ENCODE peak calls at places on chromosome 13, in five cellular contexts. V is SK-N-SH, Q is NB4, E is A549, O is WTC11. R is an unnamed sample.

GRCh38 chr13:111114362-111115050 is 604 bp upstream of the ARHGEF7 start:
- DNase-seq in V (peak), Q (no peak), E (no peak), O (peak), R (no peak)

GRCh38 chr13:48246097-48246496 is 13.1 kb downstream of the ITM2B start:
- DNase-seq in V (no peak), Q (no peak), E (no peak), O (no peak), R (no peak)

GRCh38 chr13:33931397-33931987 is 113.5 kb downstream of the RFC3 start:
- DNase-seq in V (peak), Q (peak), E (peak), O (peak), R (peak)

GRCh38 chr13:28138756-28139470 is 568 bp downstream of the PAN3 start:
- DNase-seq in V (peak), Q (peak), E (peak), O (peak), R (peak)

GRCh38 chr13:112481458-112481857 is 105.3 kb downstream of the SPACA7 start:
- DNase-seq in V (no peak), Q (no peak), E (no peak), O (no peak), R (no peak)

GRCh38 chr13:29125145-29125933 is 305.2 kb downstream of the MTUS2 start:
- DNase-seq in V (no peak), Q (no peak), E (no peak), O (no peak), R (no peak)

GRCh38 chr13:96089749-96090239 is at the start of gene HS6ST3:
- DNase-seq in V (peak), Q (peak), E (peak), O (peak), R (peak)

GRCh38 chr13:25692156-25692555 is 320.4 kb downstream of the ATP8A2 start:
- DNase-seq in V (no peak), Q (no peak), E (no peak), O (no peak), R (no peak)

GRCh38 chr13:75101997-75102720 is 379.8 kb downstream of the TBC1D4 start:
- DNase-seq in V (no peak), Q (no peak), E (no peak), O (peak), R (no peak)

GRCh38 chr13:92768592-92768991 is 458.0 kb upstream of the GPC6 start:
- DNase-seq in V (no peak), Q (no peak), E (no peak), O (no peak), R (no peak)

GRCh38 chr13:64471916-64472315 is 2758.2 kb downstream of the PCDH9 start:
- DNase-seq in V (peak), Q (peak), E (peak), O (no peak), R (peak)

GRCh38 chr13:33111414-33112110 is 95.3 kb downstream of the KL start:
- DNase-seq in V (no peak), Q (no peak), E (no peak), O (no peak), R (no peak)

GRCh38 chr13:73018336-73018735 is 40.5 kb upstream of the KLF5 start:
- DNase-seq in V (no peak), Q (no peak), E (no peak), O (no peak), R (no peak)

DNA sequence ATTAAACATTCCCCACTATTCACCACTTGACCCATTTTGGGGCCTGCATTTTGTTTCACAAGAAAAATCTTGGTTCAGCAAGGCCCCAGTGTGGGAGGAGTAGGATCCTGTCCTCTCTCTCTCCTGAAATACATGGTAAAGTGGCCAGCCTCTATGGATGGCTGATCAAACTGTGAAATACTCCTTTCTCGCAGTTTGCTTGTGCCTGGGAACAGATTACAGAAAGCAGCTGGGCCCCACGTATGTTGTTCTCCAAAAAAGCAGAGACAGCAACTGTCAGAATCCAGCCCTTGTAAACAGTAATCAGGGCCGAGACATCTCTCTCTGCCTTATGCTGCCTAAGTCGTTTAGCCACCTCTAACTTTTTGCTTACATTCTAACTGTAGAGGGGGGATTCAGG is 61.0 kb upstream of the RAP2A start:
- DNase-seq in V (no peak), Q (no peak), E (no peak), O (no peak), R (no peak)
- TF ChIP-seq MAX in V (no peak), Q (no peak), E (no peak), O (no peak), R (no peak)

GRCh38 chr13:51541809-51542258 is 42.4 kb upstream of the WDFY2 start:
- DNase-seq in V (no peak), Q (no peak), E (no peak), O (no peak), R (no peak)

GRCh38 chr13:51538626-51539179 is 45.6 kb upstream of the WDFY2 start:
- DNase-seq in V (no peak), Q (no peak), E (no peak), O (no peak), R (no peak)

GRCh38 chr13:51539887-51540286 is 44.4 kb upstream of the WDFY2 start:
- DNase-seq in V (no peak), Q (peak), E (no peak), O (no peak), R (no peak)

GRCh38 chr13:51541037-51541436 is 43.2 kb upstream of the WDFY2 start:
- DNase-seq in V (no peak), Q (no peak), E (no peak), O (no peak), R (no peak)

GRCh38 chr13:51542358-51542972 is 41.8 kb upstream of the WDFY2 start:
- DNase-seq in V (peak), Q (peak), E (no peak), O (peak), R (no peak)
- TF ChIP-seq MAX in V (no peak), Q (peak), E (no peak), O (no peak), R (no peak)

DNA sequence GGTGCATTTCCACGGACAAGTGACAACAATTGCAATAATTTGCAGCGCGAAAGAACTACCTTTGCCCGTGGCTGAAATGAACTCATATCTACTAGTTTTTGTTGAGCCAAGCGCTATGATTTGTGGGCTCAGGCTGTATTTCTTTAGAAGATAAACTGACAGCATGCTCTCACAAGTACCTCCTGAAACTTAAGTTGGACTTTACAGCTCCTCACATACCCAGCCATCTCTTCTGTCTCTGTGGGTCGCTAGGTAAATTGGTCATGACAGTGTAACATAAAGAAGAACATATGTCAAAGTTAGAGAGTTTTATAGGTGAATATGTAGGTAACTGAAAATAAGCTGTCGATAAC is 839 bp downstream of the COG6 start:
- DNase-seq in V (no peak), Q (peak), E (no peak), O (no peak), R (no peak)
- TF ChIP-seq MAX in V (no peak), Q (no peak), E (no peak), O (no peak), R (no peak)

DNA sequence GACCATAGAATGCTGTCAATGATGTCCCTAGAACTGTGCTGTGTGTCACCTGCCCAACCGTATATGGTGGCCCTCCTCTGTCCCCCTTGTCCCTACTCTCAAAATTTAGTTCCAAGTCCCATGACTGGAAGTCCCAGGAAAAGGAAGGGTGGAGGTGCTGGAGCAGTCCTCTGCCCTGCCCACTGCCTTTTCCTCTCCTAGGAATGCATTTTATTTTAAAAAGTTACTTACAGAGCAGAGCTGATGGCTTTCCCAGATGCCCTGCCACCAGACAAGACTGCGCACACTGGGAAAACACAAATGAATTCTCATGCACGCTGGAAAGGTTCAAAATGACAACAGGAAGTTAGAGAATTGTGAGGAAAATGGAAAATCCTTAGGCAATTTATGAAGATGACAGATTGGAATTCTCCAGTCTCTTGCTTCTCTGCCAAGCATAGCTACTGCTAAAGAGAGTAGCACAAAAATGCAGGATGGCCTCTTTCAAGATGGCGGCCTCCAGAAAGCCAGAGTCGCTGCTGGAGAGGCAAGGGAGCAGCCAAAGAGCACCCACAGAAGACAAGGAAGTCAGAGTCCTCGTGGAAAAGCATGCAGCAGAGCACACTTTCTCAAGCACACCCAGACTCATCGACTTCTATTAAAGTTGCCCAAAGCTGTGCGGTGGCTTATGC is 117.2 kb upstream of the TSC22D1 start:
- DNase-seq in V (no peak), Q (no peak), E (no peak), O (no peak), R (no peak)
- TF ChIP-seq MAX in V (no peak), Q (no peak), E (no peak), O (no peak), R (no peak)

GRCh38 chr13:37229931-37230330 is 124.5 kb upstream of the CSNK1A1L start:
- DNase-seq in V (no peak), Q (no peak), E (no peak), O (no peak), R (no peak)

GRCh38 chr13:37225414-37226047 is 120.1 kb upstream of the CSNK1A1L start:
- DNase-seq in V (no peak), Q (no peak), E (no peak), O (no peak), R (no peak)

DNA sequence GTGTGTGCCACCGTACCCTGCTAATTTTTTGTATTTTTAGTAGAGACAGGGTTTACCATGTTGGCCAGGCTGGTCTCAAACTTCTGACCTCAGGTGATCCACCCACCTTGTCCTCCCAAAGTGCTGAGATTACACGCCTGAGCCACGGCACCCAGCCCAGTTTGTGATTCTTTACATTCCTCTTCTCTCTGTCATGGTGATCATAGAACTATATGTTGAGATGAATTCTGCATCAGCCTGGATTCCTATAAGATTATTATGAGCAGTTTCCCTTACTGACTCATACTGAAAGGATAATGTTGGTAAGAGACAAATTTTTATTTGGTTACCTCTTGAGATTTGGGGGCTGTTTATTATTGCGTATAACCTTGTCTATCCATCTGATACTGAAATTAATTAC is 121.5 kb upstream of the CSNK1A1L start:
- DNase-seq in V (no peak), Q (no peak), E (no peak), O (no peak), R (no peak)
- TF ChIP-seq MAX in V (no peak), Q (no peak), E (no peak), O (no peak), R (no peak)

DNA sequence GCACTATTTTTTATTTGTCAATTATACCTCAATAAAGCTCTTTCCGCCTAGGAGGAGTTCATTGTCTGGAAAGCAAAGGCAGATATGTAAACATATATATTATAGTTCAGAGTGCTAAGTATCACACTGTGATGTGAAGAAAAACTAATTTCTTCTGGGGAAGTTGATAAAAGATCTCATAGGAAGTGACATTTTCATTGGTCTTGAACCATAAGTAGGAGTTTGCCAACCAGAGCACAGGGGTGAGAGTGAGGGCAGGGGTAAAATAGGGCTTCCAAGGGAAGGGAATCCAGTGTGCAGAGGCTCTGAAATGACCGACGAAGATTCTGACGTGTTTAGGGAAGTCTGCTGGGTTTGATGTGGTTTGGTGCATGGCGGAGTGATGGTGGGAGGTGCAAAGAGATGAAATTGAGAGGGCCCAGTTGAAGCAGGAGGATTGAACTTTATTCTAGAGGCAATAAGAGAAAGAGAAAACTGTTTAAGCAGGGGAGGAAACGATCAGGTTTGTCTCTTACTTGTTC is 781 bp upstream of the GTF2F2 start:
- DNase-seq in V (peak), Q (peak), E (no peak), O (no peak), R (no peak)
- TF ChIP-seq MAX in V (no peak), Q (peak), E (no peak), O (no peak), R (no peak)

GRCh38 chr13:113635709-113636108 is 22.3 kb downstream of the ATP4B start:
- DNase-seq in V (no peak), Q (no peak), E (no peak), O (no peak), R (no peak)
- TF ChIP-seq MAX in V (no peak), Q (no peak), E (no peak), O (no peak), R (no peak)